ENCODE peak calls at places on chromosomes 11 and 22, in seven cellular contexts. R is BE2C, B is cardiac fibroblast, P is colonic mucosa, C is cardiac muscle cell, F is lower lobe of right lung, Z is A549. D is an unnamed sample.

GRCh38 chr11:128330203-128330602 is 257.2 kb downstream of the ETS1 start:
- DNase-seq in R (no peak), B (no peak), P (no peak), C (no peak), F (no peak), Z (no peak), D (no peak)

GRCh38 chr11:65059523-65059922 is 1.2 kb upstream of the NAALADL1 start:
- DNase-seq in R (no peak), B (no peak), P (no peak), C (no peak), F (no peak), Z (no peak), D (no peak)

GRCh38 chr22:40416636-40417035 is 46.2 kb downstream of the SGSM3 start:
- DNase-seq in R (no peak), B (no peak), P (no peak), C (no peak), F (no peak), Z (no peak), D (no peak)

GRCh38 chr11:128929991-128930390 is 12.7 kb downstream of the TP53AIP1 start:
- DNase-seq in R (no peak), B (peak; percentile 43), P (no peak), C (peak; percentile 22), F (no peak), Z (no peak), D (no peak)

GRCh38 chr22:41833369-41834004 is 582 bp downstream of the SREBF2 start:
- DNase-seq in R (peak; percentile 51), B (peak; percentile 34), P (peak; percentile 57), C (peak; percentile 64), F (peak; percentile 69), Z (peak; percentile 27), D (no peak)

GRCh38 chr11:33179431-33179830 is 18.2 kb upstream of the CSTF3 start:
- DNase-seq in R (no peak), B (peak; percentile 68), P (no peak), C (no peak), F (no peak), Z (no peak), D (no peak)

GRCh38 chr11:112931686-112932085 is 29.5 kb upstream of the NCAM1 start:
- DNase-seq in R (no peak), B (no peak), P (no peak), C (no peak), F (no peak), Z (no peak), D (no peak)

GRCh38 chr11:74460481-74461154 is 6.7 kb downstream of the KCNE3 start:
- DNase-seq in R (no peak), B (peak; percentile 55), P (no peak), C (no peak), F (no peak), Z (peak; percentile 23), D (no peak)

GRCh38 chr22:41700105-41700358 is 729 bp downstream of the MEI1 start:
- DNase-seq in R (no peak), B (no peak), P (no peak), C (no peak), F (no peak), Z (no peak), D (no peak)

GRCh38 chr11:34655335-34656008 is 34.6 kb downstream of the EHF start:
- DNase-seq in R (no peak), B (peak; percentile 97), P (no peak), C (no peak), F (no peak), Z (peak; percentile 76), D (no peak)

GRCh38 chr11:72754149-72754543 is 1.9 kb upstream of the ARAP1 start:
- DNase-seq in R (no peak), B (no peak), P (no peak), C (no peak), F (no peak), Z (no peak), D (no peak)

GRCh38 chr11:1655168-1656060 is 25.8 kb downstream of the KRTAP5-5 start:
- DNase-seq in R (no peak), B (no peak), P (no peak), C (no peak), F (no peak), Z (no peak), D (no peak)

GRCh38 chr11:9535189-9535781 is 38.2 kb upstream of the WEE1 start:
- DNase-seq in R (peak; percentile 59), B (peak; percentile 87), P (peak; percentile 84), C (peak; percentile 65), F (peak; percentile 86), Z (peak; percentile 71), D (no peak)

GRCh38 chr22:36641902-36642640 is 61.5 kb downstream of the CACNG2 start:
- DNase-seq in R (peak; percentile 82), B (peak; percentile 66), P (no peak), C (no peak), F (no peak), Z (peak; percentile 20), D (no peak)

GRCh38 chr11:124717786-124718634 is 21.7 kb upstream of the NRGN start:
- DNase-seq in R (peak; percentile 39), B (peak; percentile 40), P (no peak), C (peak; percentile 27), F (peak; percentile 62), Z (no peak), D (no peak)

GRCh38 chr11:22449441-22449840 is 111.3 kb downstream of the SLC17A6 start:
- DNase-seq in R (no peak), B (peak; percentile 50), P (no peak), C (no peak), F (no peak), Z (no peak), D (no peak)

GRCh38 chr11:113904379-113905101 is at the start of gene HTR3B:
- DNase-seq in R (peak; percentile 35), B (no peak), P (no peak), C (no peak), F (no peak), Z (no peak), D (no peak)

GRCh38 chr22:37634505-37635002 is 4.9 kb upstream of the SH3BP1 start:
- DNase-seq in R (peak; percentile 75), B (no peak), P (no peak), C (no peak), F (no peak), Z (no peak), D (no peak)

DNA sequence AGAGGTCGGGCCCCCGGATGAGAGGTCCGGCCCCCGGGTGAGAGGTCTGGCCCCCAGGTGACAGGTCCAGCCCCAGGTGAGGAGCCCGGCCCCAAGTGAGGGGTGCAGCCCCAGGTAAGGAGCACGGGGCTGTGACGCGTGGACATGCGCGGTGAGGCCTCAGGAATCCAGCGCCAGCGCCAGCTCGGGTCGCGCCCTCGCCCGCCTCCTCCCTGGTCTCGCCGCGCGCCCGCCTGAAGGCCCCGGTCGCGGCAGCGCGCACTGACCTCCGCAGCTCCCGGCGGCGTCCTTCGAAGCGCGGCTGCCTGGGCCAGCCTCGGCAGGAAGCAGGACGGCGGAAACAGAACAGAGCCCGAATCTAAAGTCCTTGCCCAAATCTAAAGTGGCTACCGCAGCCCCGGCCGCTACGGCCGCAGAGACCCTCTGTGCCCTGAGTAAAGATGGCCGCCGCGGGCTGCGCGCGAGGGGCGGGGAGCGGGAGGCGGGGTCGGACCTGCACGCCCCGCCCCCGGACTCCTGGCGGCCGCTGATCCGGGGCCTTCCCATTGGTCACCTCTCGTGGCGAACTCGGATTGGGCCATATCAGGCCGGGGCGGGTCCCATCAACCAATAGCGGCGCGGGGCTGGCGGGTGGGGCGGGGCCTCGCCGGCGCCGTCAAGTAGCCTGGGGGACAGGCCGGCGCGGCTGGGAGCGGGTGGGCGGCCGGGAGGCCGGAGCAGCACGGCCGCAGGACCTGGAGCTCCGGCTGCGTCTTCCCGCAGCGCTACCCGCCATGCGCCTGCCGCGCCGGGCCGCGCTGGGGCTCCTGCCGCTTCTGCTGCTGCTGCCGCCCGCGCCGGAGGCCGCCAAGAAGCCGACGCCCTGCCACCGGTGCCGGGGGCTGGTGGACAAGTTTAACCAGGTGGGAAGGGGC is at the start of the genes ALG12 and CRELD2:
- DNase-seq in R (peak; percentile 99), B (peak; percentile 97), P (peak; percentile 98), C (peak; percentile 99), F (peak; percentile 98), Z (peak; percentile 94), D (peak; percentile 96)
- TF ChIP-seq CTCF in R (no peak), B (no peak), P (no peak), C (no peak), F (no peak), Z (no peak), D (no peak)

GRCh38 chr11:121909571-121909970 is 206.4 kb downstream of the BLID start:
- DNase-seq in R (no peak), B (no peak), P (no peak), C (no peak), F (no peak), Z (no peak), D (no peak)
- H3K4me3 ChIP-seq in R (no peak overlapping the region), B (no peak overlapping the region), P (no peak overlapping the region), C (no peak overlapping the region), F (no peak overlapping the region), Z (no peak overlapping the region), D (no peak overlapping the region)

GRCh38 chr11:117089685-117090084 is 8.5 kb downstream of the SIK3 start:
- DNase-seq in R (no peak), B (no peak), P (no peak), C (no peak), F (no peak), Z (no peak), D (no peak)

GRCh38 chr11:117083011-117083940 is 15.0 kb downstream of the SIK3 start:
- DNase-seq in R (no peak), B (no peak), P (no peak), C (no peak), F (no peak), Z (no peak), D (no peak)

GRCh38 chr11:117084992-117085391 is 13.2 kb downstream of the SIK3 start:
- DNase-seq in R (no peak), B (no peak), P (no peak), C (no peak), F (no peak), Z (no peak), D (no peak)

GRCh38 chr11:117090111-117090706 is 8.0 kb downstream of the SIK3 start:
- DNase-seq in R (no peak), B (no peak), P (no peak), C (no peak), F (no peak), Z (no peak), D (no peak)

GRCh38 chr11:117087446-117087845 is 10.8 kb downstream of the SIK3 start:
- DNase-seq in R (no peak), B (no peak), P (no peak), C (no peak), F (no peak), Z (no peak), D (no peak)
- TF ChIP-seq CTCF in R (no peak), B (no peak), P (no peak), C (no peak), F (no peak), Z (no peak), D (no peak)

DNA sequence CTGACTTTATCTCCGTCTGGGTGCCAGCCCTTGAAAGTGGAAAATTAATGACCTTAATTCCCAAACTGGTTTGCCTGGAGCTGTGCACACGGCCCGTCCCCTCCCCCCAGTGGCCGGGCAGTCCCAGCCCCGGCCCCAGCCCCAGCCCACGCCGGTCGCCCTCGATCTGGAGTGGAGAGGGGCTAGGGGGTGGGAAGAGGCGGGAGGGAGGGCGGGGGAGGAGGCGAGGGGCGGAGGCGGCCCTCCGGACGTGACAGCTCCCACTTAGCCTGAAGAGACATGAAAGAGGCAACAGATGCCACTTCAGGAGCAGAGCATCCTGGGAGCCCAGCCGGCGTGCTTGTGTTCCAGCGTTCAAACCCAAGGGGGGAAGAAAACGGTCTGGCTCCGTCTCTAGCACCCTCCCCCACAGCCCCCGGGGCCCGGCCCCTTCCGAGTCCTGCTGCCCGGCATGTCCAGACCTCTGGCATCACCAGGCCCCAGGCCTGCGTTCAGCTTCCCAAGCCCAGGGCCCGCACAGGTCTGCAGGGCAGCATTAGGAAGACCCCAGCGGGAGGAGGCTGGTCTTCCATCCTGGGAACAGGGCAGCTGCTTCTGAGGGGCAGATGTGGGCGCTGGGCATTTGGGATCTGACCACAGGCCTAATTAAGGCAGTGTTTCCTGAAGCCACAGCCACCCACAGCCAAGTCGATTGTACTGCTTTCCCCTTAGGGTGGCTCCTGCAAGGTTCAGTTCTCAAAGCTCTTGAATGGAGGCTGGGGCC is 20.0 kb upstream of the LMO1 start:
- DNase-seq in R (peak; percentile 82), B (no peak), P (peak; percentile 11), C (peak; percentile 91), F (peak; percentile 36), Z (no peak), D (no peak)
- H3K4me3 ChIP-seq in R (peak overlapping the region; percentile 38), B (no peak overlapping the region), P (no peak overlapping the region), C (no peak overlapping the region), F (peak overlapping the region; percentile 41), Z (no peak overlapping the region), D (no peak overlapping the region)

D was measured in RWPE2.